ENCODE peak calls at places on chromosome 10, in seven cellular contexts. I is right lobe of liver; O is naive thymus-derived CD8-positive, alpha-beta T cell; N is iris pigment epithelial cell; Y is naive thymus-derived CD4-positive, alpha-beta T cell; V is PC-9; H is WTC11. Z is an unnamed sample.

GRCh38 chr10:70255329-70256299 is 22.4 kb upstream of the PPA1 start:
- DNase-seq in I (no peak), O (no peak), N (no peak), Y (no peak), V (peak), H (no peak), Z (no peak)

GRCh38 chr10:4658777-4659176 is 167.2 kb upstream of the AKR1E2 start:
- DNase-seq in I (peak), O (no peak), N (no peak), Y (no peak), V (no peak), H (no peak), Z (no peak)

GRCh38 chr10:125152646-125153368 is 7.6 kb downstream of the CTBP2 start:
- DNase-seq in I (no peak), O (no peak), N (no peak), Y (no peak), V (no peak), H (no peak), Z (peak)

GRCh38 chr10:124004372-124004928 is 88.9 kb downstream of the CHST15 start:
- DNase-seq in I (peak), O (no peak), N (no peak), Y (no peak), V (no peak), H (no peak), Z (no peak)

GRCh38 chr10:44297963-44298362 is 86.9 kb downstream of the CXCL12 start:
- DNase-seq in I (no peak), O (no peak), N (no peak), Y (no peak), V (no peak), H (no peak), Z (no peak)

GRCh38 chr10:101774589-101775272 is 1.2 kb downstream of the FGF8 start:
- DNase-seq in I (no peak), O (no peak), N (no peak), Y (no peak), V (no peak), H (peak), Z (no peak)

GRCh38 chr10:79025113-79025832 is 43.5 kb upstream of the ZMIZ1 start:
- DNase-seq in I (no peak), O (peak), N (no peak), Y (peak), V (no peak), H (no peak), Z (no peak)

GRCh38 chr10:130193493-130194193 is 57.5 kb downstream of the GLRX3 start:
- DNase-seq in I (no peak), O (no peak), N (no peak), Y (no peak), V (no peak), H (no peak), Z (no peak)

GRCh38 chr10:83991986-83992753 is 147.1 kb upstream of the GHITM start:
- DNase-seq in I (no peak), O (no peak), N (no peak), Y (no peak), V (no peak), H (peak), Z (peak)

GRCh38 chr10:29140991-29141390 is 147.9 kb upstream of the LYZL1 start:
- DNase-seq in I (no peak), O (no peak), N (peak), Y (no peak), V (peak), H (no peak), Z (no peak)

GRCh38 chr10:72229261-72230251 is 13.5 kb upstream of the ASCC1 start:
- DNase-seq in I (no peak), O (no peak), N (peak), Y (no peak), V (no peak), H (no peak), Z (no peak)

GRCh38 chr10:77887631-77888355 is 38.8 kb downstream of the DLG5 start:
- DNase-seq in I (no peak), O (no peak), N (peak), Y (no peak), V (no peak), H (no peak), Z (peak)

GRCh38 chr10:6385683-6386082 is 183.0 kb downstream of the PFKFB3 start:
- DNase-seq in I (no peak), O (no peak), N (peak), Y (no peak), V (peak), H (no peak), Z (no peak)

GRCh38 chr10:21510218-21511070 is 15.0 kb downstream of the SKIDA1 start:
- DNase-seq in I (peak), O (no peak), N (no peak), Y (no peak), V (no peak), H (peak), Z (no peak)

GRCh38 chr10:6928531-6929080 is 348.5 kb upstream of the PRKCQ start:
- DNase-seq in I (no peak), O (no peak), N (no peak), Y (no peak), V (no peak), H (no peak), Z (peak)

GRCh38 chr10:47182934-47183725 is 116.9 kb upstream of the GDF10 start:
- DNase-seq in I (no peak), O (no peak), N (no peak), Y (no peak), V (no peak), H (no peak), Z (peak)

GRCh38 chr10:125083576-125083920 is 76.8 kb downstream of the CTBP2 start:
- DNase-seq in I (no peak), O (no peak), N (peak), Y (no peak), V (no peak), H (no peak), Z (peak)

GRCh38 chr10:62636825-62637248 is 167.7 kb upstream of the ADO start:
- DNase-seq in I (no peak), O (no peak), N (no peak), Y (no peak), V (no peak), H (no peak), Z (no peak)

GRCh38 chr10:70494966-70495365 is 16.4 kb downstream of the PALD1 start:
- DNase-seq in I (no peak), O (no peak), N (no peak), Y (no peak), V (no peak), H (no peak), Z (no peak)

GRCh38 chr10:97132273-97132672 is 53.5 kb downstream of the SLIT1 start:
- DNase-seq in I (no peak), O (no peak), N (no peak), Y (no peak), V (no peak), H (no peak), Z (no peak)